ENCODE peak calls at places on chromosome 11, in six cellular contexts. One of them, this sample, is unnamed.

GRCh38 chr11:134001596-134001995 is 44.8 kb upstream of the IGSF9B start:
- DNase-seq in HFFc6: no peak
- DNase-seq in progenitor cell of endocrine pancreas: no peak
- DNase-seq in neural crest cell: no peak
- DNase-seq in transverse colon: no peak
- DNase-seq in fibroblast of lung: no peak
- DNase-seq in this sample: no peak

GRCh38 chr11:30585067-30585891 is 874 bp downstream of the MPPED2 start:
- DNase-seq in HFFc6: no peak
- DNase-seq in progenitor cell of endocrine pancreas: peak
- DNase-seq in neural crest cell: peak
- DNase-seq in transverse colon: no peak
- DNase-seq in fibroblast of lung: no peak
- DNase-seq in this sample: peak

GRCh38 chr11:44271286-44271685 is 38.7 kb downstream of the ALX4 start:
- DNase-seq in HFFc6: no peak
- DNase-seq in progenitor cell of endocrine pancreas: no peak
- DNase-seq in neural crest cell: no peak
- DNase-seq in transverse colon: no peak
- DNase-seq in fibroblast of lung: no peak
- DNase-seq in this sample: no peak

GRCh38 chr11:13008625-13009475 is at the start of gene RASSF10:
- DNase-seq in HFFc6: no peak
- DNase-seq in progenitor cell of endocrine pancreas: peak
- DNase-seq in neural crest cell: peak
- DNase-seq in transverse colon: peak
- DNase-seq in fibroblast of lung: no peak
- DNase-seq in this sample: peak

GRCh38 chr11:117248341-117248740 is 15.9 kb downstream of the RNF214 start:
- DNase-seq in HFFc6: no peak
- DNase-seq in progenitor cell of endocrine pancreas: no peak
- DNase-seq in neural crest cell: no peak
- DNase-seq in transverse colon: no peak
- DNase-seq in fibroblast of lung: no peak
- DNase-seq in this sample: no peak

GRCh38 chr11:2507945-2508749 is 63.3 kb downstream of the KCNQ1 start:
- DNase-seq in HFFc6: no peak
- DNase-seq in progenitor cell of endocrine pancreas: no peak
- DNase-seq in neural crest cell: no peak
- DNase-seq in transverse colon: peak
- DNase-seq in fibroblast of lung: no peak
- DNase-seq in this sample: no peak

GRCh38 chr11:134126197-134126822 is 57.4 kb downstream of the JAM3 start:
- DNase-seq in HFFc6: peak
- DNase-seq in progenitor cell of endocrine pancreas: no peak
- DNase-seq in neural crest cell: no peak
- DNase-seq in transverse colon: no peak
- DNase-seq in fibroblast of lung: peak
- DNase-seq in this sample: no peak

GRCh38 chr11:1442807-1443366 is 43.7 kb downstream of the MOB2 start:
- DNase-seq in HFFc6: no peak
- DNase-seq in progenitor cell of endocrine pancreas: no peak
- DNase-seq in neural crest cell: no peak
- DNase-seq in transverse colon: no peak
- DNase-seq in fibroblast of lung: no peak
- DNase-seq in this sample: no peak

GRCh38 chr11:75576445-75577049 is 14.5 kb downstream of the SERPINH1 start:
- DNase-seq in HFFc6: peak
- DNase-seq in progenitor cell of endocrine pancreas: no peak
- DNase-seq in neural crest cell: no peak
- DNase-seq in transverse colon: peak
- DNase-seq in fibroblast of lung: peak
- DNase-seq in this sample: no peak

GRCh38 chr11:110522456-110522855 is 92.7 kb downstream of the FDX1 start:
- DNase-seq in HFFc6: no peak
- DNase-seq in progenitor cell of endocrine pancreas: no peak
- DNase-seq in neural crest cell: no peak
- DNase-seq in transverse colon: no peak
- DNase-seq in fibroblast of lung: no peak
- DNase-seq in this sample: no peak

GRCh38 chr11:83008581-83008923 is 63.1 kb downstream of the RAB30 start:
- DNase-seq in HFFc6: peak
- DNase-seq in progenitor cell of endocrine pancreas: no peak
- DNase-seq in neural crest cell: no peak
- DNase-seq in transverse colon: no peak
- DNase-seq in fibroblast of lung: peak
- DNase-seq in this sample: no peak

GRCh38 chr11:77636738-77637344 is 753 bp downstream of the CLNS1A start:
- DNase-seq in HFFc6: no peak
- DNase-seq in progenitor cell of endocrine pancreas: no peak
- DNase-seq in neural crest cell: no peak
- DNase-seq in transverse colon: no peak
- DNase-seq in fibroblast of lung: no peak
- DNase-seq in this sample: no peak

GRCh38 chr11:78564037-78564888 is 10.4 kb downstream of the NARS2 start:
- DNase-seq in HFFc6: peak
- DNase-seq in progenitor cell of endocrine pancreas: no peak
- DNase-seq in neural crest cell: peak
- DNase-seq in transverse colon: peak
- DNase-seq in fibroblast of lung: peak
- DNase-seq in this sample: no peak

GRCh38 chr11:3977078-3977477 is 117.5 kb upstream of the RRM1 start:
- DNase-seq in HFFc6: no peak
- DNase-seq in progenitor cell of endocrine pancreas: no peak
- DNase-seq in neural crest cell: no peak
- DNase-seq in transverse colon: no peak
- DNase-seq in fibroblast of lung: no peak
- DNase-seq in this sample: no peak

GRCh38 chr11:103862049-103862826 is 174.2 kb upstream of the DDI1 start:
- DNase-seq in HFFc6: no peak
- DNase-seq in progenitor cell of endocrine pancreas: no peak
- DNase-seq in neural crest cell: no peak
- DNase-seq in transverse colon: no peak
- DNase-seq in fibroblast of lung: no peak
- DNase-seq in this sample: no peak

GRCh38 chr11:113778111-113778910 is 1.3 kb upstream of the CLDN25 start:
- DNase-seq in HFFc6: peak
- DNase-seq in progenitor cell of endocrine pancreas: no peak
- DNase-seq in neural crest cell: no peak
- DNase-seq in transverse colon: no peak
- DNase-seq in fibroblast of lung: no peak
- DNase-seq in this sample: no peak

GRCh38 chr11:59206635-59207034 is 6.1 kb downstream of the MPEG1 start:
- DNase-seq in HFFc6: peak
- DNase-seq in progenitor cell of endocrine pancreas: no peak
- DNase-seq in neural crest cell: peak
- DNase-seq in transverse colon: peak
- DNase-seq in fibroblast of lung: peak
- DNase-seq in this sample: no peak

GRCh38 chr11:61919841-61920631 is 2.7 kb upstream of the RAB3IL1 start:
- DNase-seq in HFFc6: no peak
- DNase-seq in progenitor cell of endocrine pancreas: peak
- DNase-seq in neural crest cell: no peak
- DNase-seq in transverse colon: no peak
- DNase-seq in fibroblast of lung: no peak
- DNase-seq in this sample: no peak

GRCh38 chr11:62295504-62295903 is 3.4 kb downstream of the SCGB1D4 start:
- DNase-seq in HFFc6: no peak
- DNase-seq in progenitor cell of endocrine pancreas: peak
- DNase-seq in neural crest cell: peak
- DNase-seq in transverse colon: no peak
- DNase-seq in fibroblast of lung: peak
- DNase-seq in this sample: no peak

GRCh38 chr11:93662177-93662575 is 694 bp downstream of the CEP295 start:
- DNase-seq in HFFc6: no peak
- DNase-seq in progenitor cell of endocrine pancreas: no peak
- DNase-seq in neural crest cell: no peak
- DNase-seq in transverse colon: no peak
- DNase-seq in fibroblast of lung: no peak
- DNase-seq in this sample: no peak

GRCh38 chr11:122202161-122202950 is 86.3 kb upstream of the BLID start:
- DNase-seq in HFFc6: peak
- DNase-seq in progenitor cell of endocrine pancreas: no peak
- DNase-seq in neural crest cell: no peak
- DNase-seq in transverse colon: no peak
- DNase-seq in fibroblast of lung: peak
- DNase-seq in this sample: no peak

GRCh38 chr11:36258730-36259360 is 30.4 kb downstream of the COMMD9 start:
- DNase-seq in HFFc6: peak
- DNase-seq in progenitor cell of endocrine pancreas: peak
- DNase-seq in neural crest cell: peak
- DNase-seq in transverse colon: peak
- DNase-seq in fibroblast of lung: peak
- DNase-seq in this sample: peak

GRCh38 chr11:61021661-61022212 is 50.3 kb downstream of the CD6 start:
- DNase-seq in HFFc6: no peak
- DNase-seq in progenitor cell of endocrine pancreas: no peak
- DNase-seq in neural crest cell: no peak
- DNase-seq in transverse colon: peak
- DNase-seq in fibroblast of lung: no peak
- DNase-seq in this sample: no peak

GRCh38 chr11:85809881-85810280 is 1.1 kb downstream of the SYTL2 start:
- DNase-seq in HFFc6: peak
- DNase-seq in progenitor cell of endocrine pancreas: no peak
- DNase-seq in neural crest cell: peak
- DNase-seq in transverse colon: peak
- DNase-seq in fibroblast of lung: no peak
- DNase-seq in this sample: no peak
- TF ChIP-seq CTCF in HFFc6: peak
- TF ChIP-seq CTCF in progenitor cell of endocrine pancreas: peak
- TF ChIP-seq CTCF in neural crest cell: no peak
- TF ChIP-seq CTCF in transverse colon: no peak
- TF ChIP-seq CTCF in fibroblast of lung: peak
- TF ChIP-seq CTCF in this sample: no peak

GRCh38 chr11:119284344-119285157 is 32.4 kb downstream of the MCAM start:
- DNase-seq in HFFc6: peak
- DNase-seq in progenitor cell of endocrine pancreas: no peak
- DNase-seq in neural crest cell: no peak
- DNase-seq in transverse colon: no peak
- DNase-seq in fibroblast of lung: peak
- DNase-seq in this sample: no peak
- TF ChIP-seq CTCF in HFFc6: peak
- TF ChIP-seq CTCF in progenitor cell of endocrine pancreas: peak
- TF ChIP-seq CTCF in neural crest cell: peak
- TF ChIP-seq CTCF in transverse colon: peak
- TF ChIP-seq CTCF in fibroblast of lung: peak
- TF ChIP-seq CTCF in this sample: peak

GRCh38 chr11:102368472-102368871 is 21.5 kb downstream of the BIRC2 start:
- DNase-seq in HFFc6: no peak
- DNase-seq in progenitor cell of endocrine pancreas: no peak
- DNase-seq in neural crest cell: no peak
- DNase-seq in transverse colon: no peak
- DNase-seq in fibroblast of lung: no peak
- DNase-seq in this sample: no peak

GRCh38 chr11:102364991-102365390 is 18.0 kb downstream of the BIRC2 start:
- DNase-seq in HFFc6: no peak
- DNase-seq in progenitor cell of endocrine pancreas: no peak
- DNase-seq in neural crest cell: no peak
- DNase-seq in transverse colon: no peak
- DNase-seq in fibroblast of lung: no peak
- DNase-seq in this sample: no peak

DNA sequence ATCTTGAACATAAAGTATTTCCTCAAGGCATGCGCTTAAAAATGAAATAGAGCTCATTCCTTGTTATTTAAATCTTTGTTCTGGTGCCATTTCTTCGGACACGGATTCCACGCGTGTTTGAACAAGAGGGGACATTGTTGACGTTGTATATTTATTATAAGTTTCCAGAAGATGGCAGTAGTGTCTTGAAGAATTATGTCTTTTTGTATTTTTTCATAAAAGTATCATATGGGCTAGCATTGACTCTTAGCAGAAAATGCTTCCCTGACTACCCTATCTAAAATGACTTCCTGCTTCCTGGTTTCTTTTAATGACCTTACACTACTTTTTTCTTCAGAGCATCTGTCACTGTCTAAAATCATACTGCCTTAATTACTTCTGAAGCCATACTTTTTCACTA is 20.4 kb downstream of the BIRC2 start:
- DNase-seq in HFFc6: no peak
- DNase-seq in progenitor cell of endocrine pancreas: no peak
- DNase-seq in neural crest cell: no peak
- DNase-seq in transverse colon: no peak
- DNase-seq in fibroblast of lung: peak
- DNase-seq in this sample: no peak
- TF ChIP-seq CTCF in HFFc6: peak
- TF ChIP-seq CTCF in progenitor cell of endocrine pancreas: no peak
- TF ChIP-seq CTCF in neural crest cell: no peak
- TF ChIP-seq CTCF in transverse colon: no peak
- TF ChIP-seq CTCF in fibroblast of lung: no peak
- TF ChIP-seq CTCF in this sample: peak

DNA sequence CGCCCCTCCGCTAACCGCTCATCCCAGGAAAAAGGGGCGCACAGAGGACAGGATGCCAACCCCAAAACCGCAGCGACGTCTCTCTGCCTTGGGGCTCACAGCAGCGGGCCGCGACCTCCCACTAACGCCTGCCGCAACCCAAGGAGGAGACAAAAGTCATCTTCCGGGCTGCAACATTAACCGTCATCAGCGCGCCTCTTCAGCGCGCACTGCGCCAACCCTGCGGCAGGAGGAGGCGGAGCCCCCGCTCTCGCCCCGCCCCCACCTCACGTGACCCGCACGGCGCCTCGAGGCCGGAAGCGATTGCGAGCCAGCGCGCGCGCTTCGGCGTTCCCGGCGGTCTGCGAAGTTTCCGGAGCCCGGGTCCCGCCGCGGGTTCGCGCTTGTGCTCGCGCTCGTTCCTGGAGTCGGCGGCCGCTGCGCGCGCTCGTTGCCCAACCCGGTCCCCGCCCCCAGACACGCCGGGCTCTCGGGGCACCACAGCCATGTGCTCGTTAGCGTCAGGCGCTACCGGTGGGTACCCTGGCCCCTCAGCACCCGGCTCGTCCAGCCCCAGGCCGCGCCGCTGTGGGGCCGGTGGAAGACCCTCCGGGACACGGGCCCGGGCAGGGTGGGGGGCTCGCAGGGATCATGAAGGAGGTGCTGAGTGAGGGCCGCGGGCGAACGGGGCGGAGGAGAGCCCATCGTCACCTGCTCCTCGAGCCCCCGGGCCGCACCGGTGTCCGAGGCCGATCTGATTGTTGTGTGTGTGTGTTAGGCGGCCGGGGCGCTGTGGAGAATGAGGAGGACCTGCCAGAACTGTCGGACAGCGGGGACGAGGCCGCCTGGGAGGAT is at the start of gene PRMT3:
- DNase-seq in HFFc6: peak
- DNase-seq in progenitor cell of endocrine pancreas: peak
- DNase-seq in neural crest cell: peak
- DNase-seq in transverse colon: peak
- DNase-seq in fibroblast of lung: peak
- DNase-seq in this sample: peak
- TF ChIP-seq CTCF in HFFc6: peak
- TF ChIP-seq CTCF in progenitor cell of endocrine pancreas: peak
- TF ChIP-seq CTCF in neural crest cell: peak
- TF ChIP-seq CTCF in transverse colon: peak
- TF ChIP-seq CTCF in fibroblast of lung: peak
- TF ChIP-seq CTCF in this sample: no peak

This sample was measured in D721Med.